ENCODE peak calls at places on chromosomes 4 and X, in six cellular contexts. One of them, this sample, is unnamed.

GRCh38 chrX:114046695-114047279 is 537.1 kb upstream of the HTR2C start:
- DNase-seq in HepG2: no peak
- DNase-seq in stomach: no peak
- DNase-seq in breast epithelium: no peak
- DNase-seq in esophagus muscularis mucosa: no peak
- DNase-seq in HCT116: no peak
- DNase-seq in this sample: no peak

GRCh38 chr4:66906314-66906713 is 639.0 kb downstream of the CENPC start:
- DNase-seq in HepG2: no peak
- DNase-seq in stomach: no peak
- DNase-seq in breast epithelium: no peak
- DNase-seq in esophagus muscularis mucosa: no peak
- DNase-seq in HCT116: no peak
- DNase-seq in this sample: no peak

GRCh38 chr4:156521631-156522030 is 450.0 kb downstream of the PDGFC start:
- DNase-seq in HepG2: no peak
- DNase-seq in stomach: no peak
- DNase-seq in breast epithelium: no peak
- DNase-seq in esophagus muscularis mucosa: no peak
- DNase-seq in HCT116: no peak
- DNase-seq in this sample: no peak

GRCh38 chr4:86218721-86219481 is 141.0 kb downstream of the MAPK10 start:
- DNase-seq in HepG2: no peak
- DNase-seq in stomach: no peak
- DNase-seq in breast epithelium: no peak
- DNase-seq in esophagus muscularis mucosa: no peak
- DNase-seq in HCT116: no peak
- DNase-seq in this sample: no peak

GRCh38 chrX:95764972-95765451 is 919.6 kb upstream of the DIAPH2 start:
- DNase-seq in HepG2: peak
- DNase-seq in stomach: no peak
- DNase-seq in breast epithelium: no peak
- DNase-seq in esophagus muscularis mucosa: no peak
- DNase-seq in HCT116: no peak
- DNase-seq in this sample: no peak

GRCh38 chr4:158172558-158173258 is at the start of gene GASK1B:
- DNase-seq in HepG2: peak
- DNase-seq in stomach: no peak
- DNase-seq in breast epithelium: no peak
- DNase-seq in esophagus muscularis mucosa: no peak
- DNase-seq in HCT116: peak
- DNase-seq in this sample: no peak

GRCh38 chr4:108204518-108204917 is 35.8 kb upstream of the LEF1 start:
- DNase-seq in HepG2: no peak
- DNase-seq in stomach: no peak
- DNase-seq in breast epithelium: no peak
- DNase-seq in esophagus muscularis mucosa: no peak
- DNase-seq in HCT116: no peak
- DNase-seq in this sample: no peak

GRCh38 chr4:87882861-87883260 is 50.1 kb downstream of the MEPE start:
- DNase-seq in HepG2: no peak
- DNase-seq in stomach: no peak
- DNase-seq in breast epithelium: no peak
- DNase-seq in esophagus muscularis mucosa: no peak
- DNase-seq in HCT116: no peak
- DNase-seq in this sample: no peak

GRCh38 chrX:397575-397974 is 10.9 kb upstream of the PPP2R3B start:
- DNase-seq in HepG2: no peak
- DNase-seq in stomach: no peak
- DNase-seq in breast epithelium: no peak
- DNase-seq in esophagus muscularis mucosa: no peak
- DNase-seq in HCT116: no peak
- DNase-seq in this sample: no peak

GRCh38 chr4:53601251-53601764 is 10.0 kb upstream of the LNX1 start:
- DNase-seq in HepG2: peak
- DNase-seq in stomach: no peak
- DNase-seq in breast epithelium: peak
- DNase-seq in esophagus muscularis mucosa: peak
- DNase-seq in HCT116: no peak
- DNase-seq in this sample: no peak

GRCh38 chr4:110508827-110509446 is 33.0 kb downstream of the ENPEP start:
- DNase-seq in HepG2: no peak
- DNase-seq in stomach: no peak
- DNase-seq in breast epithelium: no peak
- DNase-seq in esophagus muscularis mucosa: no peak
- DNase-seq in HCT116: no peak
- DNase-seq in this sample: no peak

GRCh38 chr4:110666030-110666429 is 43.2 kb upstream of the PITX2 start:
- DNase-seq in HepG2: no peak
- DNase-seq in stomach: no peak
- DNase-seq in breast epithelium: no peak
- DNase-seq in esophagus muscularis mucosa: no peak
- DNase-seq in HCT116: no peak
- DNase-seq in this sample: no peak

GRCh38 chr4:159451006-159451405 is 348.1 kb downstream of the RAPGEF2 start:
- DNase-seq in HepG2: no peak
- DNase-seq in stomach: no peak
- DNase-seq in breast epithelium: no peak
- DNase-seq in esophagus muscularis mucosa: no peak
- DNase-seq in HCT116: no peak
- DNase-seq in this sample: no peak

GRCh38 chr4:148286043-148286442 is 156.2 kb downstream of the NR3C2 start:
- DNase-seq in HepG2: no peak
- DNase-seq in stomach: no peak
- DNase-seq in breast epithelium: no peak
- DNase-seq in esophagus muscularis mucosa: no peak
- DNase-seq in HCT116: no peak
- DNase-seq in this sample: no peak
- TF ChIP-seq POLR2AphosphoS5 in HepG2: no peak
- TF ChIP-seq POLR2AphosphoS5 in stomach: no peak
- TF ChIP-seq POLR2AphosphoS5 in breast epithelium: no peak
- TF ChIP-seq POLR2AphosphoS5 in esophagus muscularis mucosa: no peak
- TF ChIP-seq POLR2AphosphoS5 in HCT116: no peak
- TF ChIP-seq POLR2AphosphoS5 in this sample: no peak

DNA sequence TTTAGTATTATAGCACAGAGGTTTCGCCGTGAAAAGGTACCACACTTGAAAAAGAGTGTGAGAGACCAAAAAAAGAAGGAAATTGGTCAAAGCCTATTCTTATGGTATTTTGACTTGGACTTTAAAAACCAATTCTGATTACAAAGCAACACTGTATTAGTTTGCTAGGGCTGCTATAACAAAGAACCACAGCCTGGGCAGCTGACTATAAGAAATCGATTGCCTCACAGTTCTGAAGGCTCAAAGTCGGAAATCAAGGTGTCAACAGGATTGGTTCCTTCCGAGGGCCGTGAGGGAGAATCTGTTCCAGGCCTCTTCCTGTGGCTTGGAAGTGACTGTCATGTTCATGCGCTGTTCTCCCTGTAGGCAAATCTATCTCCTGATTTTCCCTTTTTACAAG is 17.9 kb downstream of the DAPP1 start:
- DNase-seq in HepG2: no peak
- DNase-seq in stomach: no peak
- DNase-seq in breast epithelium: no peak
- DNase-seq in esophagus muscularis mucosa: no peak
- DNase-seq in HCT116: no peak
- DNase-seq in this sample: no peak
- TF ChIP-seq POLR2AphosphoS5 in HepG2: no peak
- TF ChIP-seq POLR2AphosphoS5 in stomach: no peak
- TF ChIP-seq POLR2AphosphoS5 in breast epithelium: no peak
- TF ChIP-seq POLR2AphosphoS5 in esophagus muscularis mucosa: no peak
- TF ChIP-seq POLR2AphosphoS5 in HCT116: no peak
- TF ChIP-seq POLR2AphosphoS5 in this sample: no peak

GRCh38 chr4:105607876-105608275 is 55.5 kb downstream of the ARHGEF38 start:
- DNase-seq in HepG2: no peak
- DNase-seq in stomach: no peak
- DNase-seq in breast epithelium: no peak
- DNase-seq in esophagus muscularis mucosa: no peak
- DNase-seq in HCT116: no peak
- DNase-seq in this sample: no peak

GRCh38 chr4:105613326-105613725 is 60.9 kb downstream of the ARHGEF38 start:
- DNase-seq in HepG2: no peak
- DNase-seq in stomach: peak
- DNase-seq in breast epithelium: no peak
- DNase-seq in esophagus muscularis mucosa: no peak
- DNase-seq in HCT116: no peak
- DNase-seq in this sample: no peak
- TF ChIP-seq POLR2AphosphoS5 in HepG2: no peak
- TF ChIP-seq POLR2AphosphoS5 in stomach: no peak
- TF ChIP-seq POLR2AphosphoS5 in breast epithelium: no peak
- TF ChIP-seq POLR2AphosphoS5 in esophagus muscularis mucosa: no peak
- TF ChIP-seq POLR2AphosphoS5 in HCT116: no peak
- TF ChIP-seq POLR2AphosphoS5 in this sample: no peak

DNA sequence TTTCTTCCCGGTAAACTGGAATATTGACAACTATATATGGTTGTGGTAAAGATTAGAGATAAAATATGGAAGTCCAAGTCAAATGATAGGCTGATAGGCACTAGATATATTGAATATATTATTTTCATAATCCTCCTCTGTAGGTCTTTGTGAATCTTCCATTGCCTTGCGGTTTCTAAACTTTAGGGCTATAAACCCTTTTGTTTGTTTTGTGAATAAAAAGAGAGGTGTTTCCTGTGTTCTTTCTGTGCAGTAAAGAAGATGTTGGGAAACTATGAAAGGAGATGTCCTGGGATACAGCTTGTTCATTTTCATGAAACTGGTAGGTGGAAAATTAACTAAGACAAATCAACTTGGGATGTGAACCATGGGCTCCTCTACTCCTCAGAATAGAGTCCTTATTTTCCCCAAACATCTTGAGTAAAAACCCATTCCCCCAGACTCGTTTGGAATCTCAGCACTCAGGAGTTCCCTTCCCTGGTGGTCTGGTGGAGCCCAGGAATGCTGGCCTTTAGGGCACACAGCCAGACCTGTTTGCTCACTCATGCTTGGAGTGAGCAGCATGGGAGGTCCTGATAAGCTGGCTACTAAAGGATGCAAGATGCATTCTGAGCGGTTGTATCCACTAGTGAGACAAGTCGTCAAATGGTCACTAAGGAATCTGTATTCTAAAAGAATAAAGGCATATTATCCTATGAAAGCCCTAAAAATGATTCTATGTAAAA is 22.2 kb downstream of the PRDM8 start:
- DNase-seq in HepG2: no peak
- DNase-seq in stomach: no peak
- DNase-seq in breast epithelium: no peak
- DNase-seq in esophagus muscularis mucosa: no peak
- DNase-seq in HCT116: no peak
- DNase-seq in this sample: no peak
- TF ChIP-seq POLR2AphosphoS5 in HepG2: no peak
- TF ChIP-seq POLR2AphosphoS5 in stomach: no peak
- TF ChIP-seq POLR2AphosphoS5 in breast epithelium: no peak
- TF ChIP-seq POLR2AphosphoS5 in esophagus muscularis mucosa: no peak
- TF ChIP-seq POLR2AphosphoS5 in HCT116: no peak
- TF ChIP-seq POLR2AphosphoS5 in this sample: no peak

This sample was measured in vagina.